ENCODE peak calls at places on chromosomes 13 and 19, in four cellular contexts. V is retinal pigment epithelial cell, D is endothelial cell of umbilical vein, B is kidney epithelial cell. R is an unnamed sample.

GRCh38 chr19:1978346-1978894 is 37.1 kb downstream of the BTBD2 start:
- DNase-seq in V (no peak), D (no peak), B (no peak), R (no peak)

GRCh38 chr19:10111405-10111811 is at the start of gene P2RY11:
- DNase-seq in V (no peak), D (no peak), B (no peak), R (peak)

GRCh38 chr13:31172001-31172400 is 10.3 kb upstream of the HSPH1 start:
- DNase-seq in V (no peak), D (peak), B (no peak), R (no peak)

GRCh38 chr19:53076984-53077383 is 26.2 kb downstream of the ZNF160 start:
- DNase-seq in V (peak), D (peak), B (no peak), R (no peak)

GRCh38 chr13:41148421-41149283 is 16.1 kb upstream of the KBTBD6 start:
- DNase-seq in V (no peak), D (no peak), B (no peak), R (no peak)

GRCh38 chr19:40750035-40750284 is 317 bp downstream of the ACTMAP start:
- DNase-seq in V (no peak), D (no peak), B (no peak), R (no peak)

GRCh38 chr19:4694211-4694987 is 24.3 kb upstream of the MYDGF start:
- DNase-seq in V (peak), D (peak), B (peak), R (no peak)

GRCh38 chr19:38033658-38034150 is 126.7 kb downstream of the SIPA1L3 start:
- DNase-seq in V (no peak), D (no peak), B (no peak), R (no peak)

GRCh38 chr19:46296722-46297431 is at the start of gene HIF3A:
- DNase-seq in V (no peak), D (peak), B (no peak), R (peak)

GRCh38 chr19:46299695-46300094 is 2.9 kb downstream of the HIF3A start:
- DNase-seq in V (no peak), D (no peak), B (no peak), R (no peak)

GRCh38 chr19:46299004-46299509 is 2.2 kb downstream of the HIF3A start:
- DNase-seq in V (peak), D (peak), B (peak), R (peak)

GRCh38 chr19:46298477-46299003 is 1.7 kb downstream of the HIF3A start:
- DNase-seq in V (no peak), D (peak), B (no peak), R (no peak)

GRCh38 chr19:46297700-46298476 is 1.0 kb downstream of the HIF3A start:
- DNase-seq in V (no peak), D (peak), B (no peak), R (peak)
- H3K4me3 ChIP-seq in V (peak), D (no peak), B (no peak), R (peak)

GRCh38 chr13:25171517-25172302 is at the start of gene AMER2:
- DNase-seq in V (peak), D (peak), B (no peak), R (no peak)

GRCh38 chr13:25174304-25174703 is 2.2 kb upstream of the AMER2 start:
- DNase-seq in V (no peak), D (no peak), B (no peak), R (no peak)

GRCh38 chr13:25171170-25171516 is 945 bp downstream of the AMER2 start:
- DNase-seq in V (no peak), D (peak), B (no peak), R (no peak)

GRCh38 chr13:25170554-25171107 is 1.5 kb downstream of the AMER2 start:
- DNase-seq in V (no peak), D (no peak), B (no peak), R (no peak)

GRCh38 chr13:25172303-25172630 is 179 bp upstream of the AMER2 start:
- DNase-seq in V (no peak), D (no peak), B (no peak), R (no peak)
- H3K4me3 ChIP-seq in V (no peak), D (no peak), B (no peak), R (no peak)

DNA sequence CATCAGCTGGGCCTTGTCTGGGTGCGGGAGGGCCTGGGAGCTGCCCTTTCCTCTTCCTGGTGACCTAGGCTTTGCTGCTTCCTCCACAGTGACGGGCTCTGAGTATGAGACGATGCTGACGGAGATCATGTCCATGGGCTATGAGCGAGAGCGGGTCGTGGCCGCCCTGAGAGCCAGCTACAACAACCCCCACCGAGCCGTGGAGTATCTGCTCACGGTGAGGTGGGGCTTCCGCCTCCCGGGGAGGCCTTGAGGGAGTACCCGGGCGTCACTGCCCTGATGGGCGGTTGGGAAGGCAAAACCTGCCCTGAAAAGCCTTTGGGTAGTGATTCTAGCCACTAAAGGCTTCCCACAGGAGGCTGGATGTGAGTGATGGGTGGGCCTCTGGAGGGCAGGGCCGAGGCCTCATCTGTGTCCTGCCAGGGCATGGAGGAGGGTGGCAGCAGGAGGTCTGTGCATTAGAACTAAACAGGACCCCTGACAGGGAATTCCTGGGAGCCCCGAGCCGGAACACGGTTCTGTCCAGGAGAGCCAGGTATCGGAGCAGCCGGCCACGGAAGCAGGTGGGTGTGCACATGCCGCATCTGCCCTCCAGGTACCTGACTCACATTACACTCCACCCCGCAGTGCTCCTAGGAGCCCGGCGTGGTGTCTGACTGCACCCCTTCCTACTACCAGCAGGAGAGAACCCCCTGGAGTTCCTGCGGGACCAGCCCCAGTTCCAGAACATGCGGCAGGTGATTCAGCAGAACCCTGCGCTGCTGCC is 3.1 kb downstream of the RAD23A start:
- DNase-seq in V (no peak), D (no peak), B (no peak), R (no peak)
- H3K4me3 ChIP-seq in V (no peak), D (no peak), B (no peak), R (no peak)

GRCh38 chr19:17335575-17335974 is 920 bp upstream of the ANO8 start:
- DNase-seq in V (no peak), D (no peak), B (no peak), R (no peak)
- H3K4me3 ChIP-seq in V (no peak), D (no peak), B (no peak), R (no peak)

GRCh38 chr13:43652751-43653150 is 134.0 kb downstream of the ENOX1 start:
- DNase-seq in V (no peak), D (no peak), B (no peak), R (no peak)
- H3K4me3 ChIP-seq in V (no peak), D (no peak), B (no peak), R (no peak)

GRCh38 chr19:288911-289310 is 2.3 kb downstream of the PLPP2 start:
- DNase-seq in V (no peak), D (no peak), B (no peak), R (peak)
- H3K4me3 ChIP-seq in V (no peak), D (no peak), B (no peak), R (no peak)

GRCh38 chr13:100951031-100951430 is 276.4 kb upstream of the TMTC4 start:
- DNase-seq in V (no peak), D (no peak), B (no peak), R (no peak)
- H3K4me3 ChIP-seq in V (no peak), D (no peak), B (no peak), R (no peak)

DNA sequence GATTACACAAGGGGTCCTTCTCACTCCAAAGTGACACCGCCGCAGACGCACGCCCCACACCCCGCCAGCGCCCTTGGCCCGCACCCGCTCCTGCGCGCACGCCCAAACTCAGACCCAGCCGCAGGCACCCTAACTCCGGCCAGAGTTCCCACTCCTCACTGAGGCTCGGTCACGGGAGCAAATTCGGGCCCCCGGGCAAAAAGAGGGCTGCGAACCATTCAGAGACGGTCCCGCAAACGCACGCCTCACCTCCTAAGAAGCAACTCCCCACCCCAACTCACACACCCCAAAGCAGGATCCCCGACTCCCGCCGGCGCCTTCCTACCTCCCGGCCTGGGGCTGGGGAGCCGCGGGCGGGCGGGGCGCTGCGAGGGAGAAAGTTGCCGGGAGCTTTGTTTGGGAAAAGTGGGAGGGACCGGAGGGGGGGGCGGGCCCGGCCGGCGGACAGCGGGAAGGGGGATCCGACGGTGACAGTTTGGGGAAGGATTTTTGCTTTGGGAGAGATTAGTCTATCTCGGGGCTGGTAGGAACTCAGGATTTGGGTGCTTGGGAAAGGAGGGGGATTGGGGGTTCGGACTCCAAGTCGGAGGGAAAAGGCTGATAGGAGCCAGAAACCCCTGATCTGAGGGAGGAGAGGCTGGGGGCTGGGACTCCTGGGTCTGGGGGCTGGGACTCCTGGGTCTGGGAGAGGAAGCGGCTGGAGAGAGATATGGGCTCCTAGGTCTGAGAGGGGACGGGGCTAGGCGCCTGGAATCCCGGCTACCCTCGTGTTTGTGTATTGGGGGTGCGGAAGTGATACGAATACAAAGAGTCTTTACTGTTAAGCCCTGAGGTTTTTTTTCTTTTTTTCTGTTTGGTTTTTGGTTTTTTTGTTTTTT is at the start of gene TEAD2:
- DNase-seq in V (no peak), D (peak), B (no peak), R (peak)
- H3K4me3 ChIP-seq in V (peak), D (peak), B (peak), R (peak)

DNA sequence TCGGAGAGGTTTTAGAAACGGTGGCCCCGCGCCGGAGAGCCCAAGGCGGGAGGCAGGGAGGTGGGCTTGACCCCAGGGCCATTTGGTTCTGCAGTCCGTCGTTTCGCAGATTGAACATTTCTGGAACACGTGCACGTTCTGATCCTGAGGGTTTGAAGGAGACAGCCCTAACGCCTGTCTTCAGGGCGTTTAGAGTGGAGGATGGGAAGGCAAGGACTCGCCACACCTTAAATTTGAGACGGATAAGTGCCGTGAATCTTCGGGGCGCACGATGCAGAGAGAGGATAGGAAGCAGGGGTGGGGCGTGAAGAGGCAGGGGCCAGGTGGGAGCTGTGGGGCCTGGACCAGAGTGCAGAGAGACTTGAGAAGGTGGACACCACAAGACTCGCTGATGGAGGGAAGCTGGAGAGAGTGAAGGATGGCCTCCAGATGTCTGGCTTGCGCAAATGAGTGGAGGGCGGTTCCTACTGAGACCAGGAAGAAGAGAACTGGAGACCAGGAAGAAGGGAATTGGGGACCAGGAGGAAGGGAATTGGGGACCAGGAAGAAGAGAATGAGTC is 804 bp upstream of the MIER2 start:
- DNase-seq in V (no peak), D (no peak), B (no peak), R (no peak)
- H3K4me3 ChIP-seq in V (no peak), D (no peak), B (no peak), R (peak)